ENCODE peak calls at places on chromosomes 4 and X, in six cellular contexts. V is heart left ventricle, I is heart right ventricle, N is Peyer's patch, U is HepG2, Z is uterus. F is an unnamed sample.
A peak's percentile ranks its signal among the peaks of the same experiment; 100 is the strongest.

GRCh38 chrX:118974908-118975671 is 672 bp downstream of the LONRF3 start:
- DNase-seq in V (peak; percentile 59), I (peak; percentile 32), N (peak; percentile 68), U (peak; percentile 27), Z (peak; percentile 30), F (peak; percentile 77)

GRCh38 chr4:150960079-150960478 is 55.0 kb downstream of the LRBA start:
- DNase-seq in V (no peak), I (no peak), N (no peak), U (peak; percentile 35), Z (no peak), F (no peak)

GRCh38 chrX:10017866-10018265 is 50.7 kb downstream of the CLDN34 start:
- DNase-seq in V (no peak), I (no peak), N (peak; percentile 42), U (peak; percentile 81), Z (no peak), F (no peak)

GRCh38 chr4:182297659-182298058 is 54.5 kb downstream of the TENM3 start:
- DNase-seq in V (no peak), I (no peak), N (no peak), U (no peak), Z (no peak), F (no peak)

GRCh38 chr4:38180456-38180855 is 220.3 kb downstream of the PTTG2 start:
- DNase-seq in V (no peak), I (no peak), N (no peak), U (no peak), Z (no peak), F (no peak)

GRCh38 chrX:132775230-132775823 is 183.1 kb downstream of the HS6ST2 start:
- DNase-seq in V (no peak), I (no peak), N (no peak), U (no peak), Z (no peak), F (no peak)

GRCh38 chr4:16627999-16628398 is 270.4 kb downstream of the LDB2 start:
- DNase-seq in V (no peak), I (no peak), N (no peak), U (no peak), Z (no peak), F (no peak)

GRCh38 chr4:11603594-11604194 is 175.0 kb upstream of the HS3ST1 start:
- DNase-seq in V (no peak), I (no peak), N (no peak), U (no peak), Z (no peak), F (no peak)

GRCh38 chr4:40924096-40924792 is 174.5 kb downstream of the NSUN7 start:
- DNase-seq in V (peak; percentile 81), I (peak; percentile 66), N (peak; percentile 84), U (peak; percentile 28), Z (peak; percentile 38), F (peak; percentile 87)

GRCh38 chrX:9770319-9770718 is 4.7 kb upstream of the GPR143 start:
- DNase-seq in V (no peak), I (no peak), N (no peak), U (no peak), Z (no peak), F (no peak)

GRCh38 chr4:78602334-78602733 is 50.8 kb downstream of the ANXA3 start:
- DNase-seq in V (no peak), I (no peak), N (no peak), U (no peak), Z (no peak), F (no peak)

GRCh38 chr4:185535818-185536729 is 767 bp upstream of the PDLIM3 start:
- DNase-seq in V (no peak), I (no peak), N (peak; percentile 56), U (no peak), Z (peak; percentile 57), F (no peak)

GRCh38 chr4:128354205-128354821 is 66.7 kb upstream of the PGRMC2 start:
- DNase-seq in V (no peak), I (peak; percentile 30), N (peak; percentile 51), U (peak; percentile 30), Z (no peak), F (no peak)

GRCh38 chr4:16043820-16044554 is 39.8 kb downstream of the PROM1 start:
- DNase-seq in V (no peak), I (no peak), N (no peak), U (no peak), Z (peak; percentile 29), F (no peak)

GRCh38 chrX:74922922-74923321 is 2.3 kb downstream of the NEXMIF start:
- DNase-seq in V (no peak), I (no peak), N (no peak), U (no peak), Z (no peak), F (no peak)

GRCh38 chrX:74923942-74924448 is 1.3 kb downstream of the NEXMIF start:
- DNase-seq in V (peak; percentile 40), I (peak; percentile 8), N (peak; percentile 46), U (no peak), Z (peak; percentile 28), F (peak; percentile 42)

GRCh38 chrX:74925210-74926088 is at the start of gene NEXMIF:
- DNase-seq in V (peak; percentile 37), I (no peak), N (peak; percentile 48), U (peak; percentile 6), Z (peak; percentile 12), F (peak; percentile 57)

DNA sequence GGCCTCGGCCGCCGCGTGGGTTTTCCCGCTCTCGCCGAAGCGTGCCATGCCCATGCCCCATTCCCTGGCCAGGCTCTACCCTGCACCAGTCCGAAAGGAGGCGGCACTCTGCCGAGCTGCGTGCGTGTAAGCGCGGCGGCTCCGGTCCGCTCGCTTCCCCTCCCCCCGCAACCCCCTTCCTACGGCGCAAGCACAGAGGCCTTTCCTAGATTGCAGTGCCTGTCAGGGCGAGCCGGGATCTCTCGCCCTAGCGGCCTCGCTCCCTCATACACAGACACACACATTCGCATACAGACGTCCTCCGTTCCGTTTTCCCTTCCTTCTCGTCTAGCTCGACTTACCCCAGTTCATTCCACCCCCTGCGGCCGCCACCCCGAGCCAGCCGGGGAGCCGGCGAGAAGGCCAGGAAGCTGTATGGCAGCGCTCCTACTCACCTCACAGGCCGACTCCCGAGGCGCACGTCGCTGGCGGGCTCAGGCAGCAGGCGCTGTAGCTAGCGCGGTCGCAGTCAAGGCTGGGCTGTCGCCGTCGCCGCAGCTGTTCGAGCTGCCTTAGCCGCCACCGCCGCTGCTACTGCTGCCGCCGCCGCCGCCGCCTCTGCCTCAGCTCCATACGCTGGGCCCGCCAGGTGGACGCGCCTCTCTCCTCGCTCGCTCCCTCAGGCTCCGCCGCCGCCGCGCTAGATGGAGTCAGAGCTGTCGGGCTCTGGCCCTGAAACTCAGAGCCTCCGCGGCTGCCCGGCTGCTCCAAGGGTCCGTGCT is 623 bp downstream of the NEXMIF start:
- DNase-seq in V (peak; percentile 57), I (peak; percentile 17), N (peak; percentile 57), U (no peak), Z (peak; percentile 45), F (peak; percentile 74)
- H3K4me3 ChIP-seq in V (peak overlapping the region; percentile 55), I (peak overlapping the region; percentile 53), N (peak overlapping the region; percentile 43), U (peak overlapping the region; percentile 41), Z (peak overlapping the region; percentile 37), F (peak overlapping the region; percentile 53)

GRCh38 chr4:7207791-7208231 is 15.5 kb downstream of the SORCS2 start:
- DNase-seq in V (no peak), I (no peak), N (no peak), U (no peak), Z (peak; percentile 58), F (no peak)

GRCh38 chr4:7210818-7211217 is 18.5 kb downstream of the SORCS2 start:
- DNase-seq in V (no peak), I (no peak), N (no peak), U (no peak), Z (peak; percentile 58), F (no peak)

GRCh38 chr4:7209699-7210098 is 17.4 kb downstream of the SORCS2 start:
- DNase-seq in V (no peak), I (no peak), N (no peak), U (no peak), Z (no peak), F (no peak)

GRCh38 chr4:7206856-7207567 is 14.7 kb downstream of the SORCS2 start:
- DNase-seq in V (peak; percentile 90), I (peak; percentile 85), N (peak; percentile 56), U (no peak), Z (peak; percentile 92), F (peak; percentile 73)

DNA sequence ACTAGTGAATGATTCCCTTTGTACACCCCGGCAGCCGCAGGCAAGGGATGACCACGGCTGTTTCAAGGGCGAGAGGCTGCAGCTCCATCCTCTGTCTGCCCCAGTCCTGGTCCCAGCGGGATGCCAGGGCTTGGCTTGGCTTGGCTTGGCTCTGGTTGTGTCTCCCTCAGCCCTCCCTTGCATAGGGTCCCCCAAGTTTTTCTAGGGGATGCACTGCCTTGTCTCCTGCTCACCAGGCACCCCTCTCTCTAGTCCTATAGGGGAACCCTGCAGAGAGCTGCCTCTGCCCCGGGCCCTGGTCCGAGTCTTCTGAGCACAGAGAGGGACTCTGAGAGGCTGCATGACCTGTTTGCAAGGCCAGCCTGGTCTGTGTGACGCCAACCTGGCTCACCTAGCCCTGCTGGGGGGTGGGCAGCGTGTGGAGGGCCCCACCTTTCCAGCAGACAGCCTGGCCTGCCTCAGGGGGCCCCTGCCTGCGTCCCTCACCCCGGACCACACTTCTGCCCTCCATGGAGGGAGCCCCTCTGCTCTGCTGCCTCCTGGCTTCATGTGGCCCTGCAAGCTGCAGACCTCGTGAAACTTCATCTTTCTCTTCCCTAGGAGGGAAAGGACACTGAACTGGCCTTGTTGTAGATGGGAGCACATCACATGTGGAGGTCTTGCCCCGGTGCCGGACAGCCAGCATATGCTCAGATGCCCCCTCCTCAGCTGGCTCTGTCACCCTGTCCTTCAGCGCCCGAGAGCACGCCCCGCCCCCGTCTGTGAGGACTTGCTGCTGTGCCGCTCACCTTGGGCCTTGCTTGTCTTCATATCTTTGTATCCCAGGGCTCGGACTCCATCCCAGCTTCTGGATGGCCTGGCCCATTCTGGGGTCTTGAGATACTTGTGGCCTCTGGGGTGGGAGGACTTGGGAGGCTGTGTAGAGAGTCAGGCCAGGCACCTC is 16.4 kb downstream of the SORCS2 start:
- DNase-seq in V (no peak), I (no peak), N (no peak), U (no peak), Z (no peak), F (no peak)
- H3K4me1 ChIP-seq in V (peaks cover 20% of the 10 kb centered on the region), I (peaks cover 2% of the 10 kb centered on the region), N (no peaks in the 10 kb centered on the region), U (peaks cover 11% of the 10 kb centered on the region), Z (no peaks in the 10 kb centered on the region), F (no peaks in the 10 kb centered on the region)

DNA sequence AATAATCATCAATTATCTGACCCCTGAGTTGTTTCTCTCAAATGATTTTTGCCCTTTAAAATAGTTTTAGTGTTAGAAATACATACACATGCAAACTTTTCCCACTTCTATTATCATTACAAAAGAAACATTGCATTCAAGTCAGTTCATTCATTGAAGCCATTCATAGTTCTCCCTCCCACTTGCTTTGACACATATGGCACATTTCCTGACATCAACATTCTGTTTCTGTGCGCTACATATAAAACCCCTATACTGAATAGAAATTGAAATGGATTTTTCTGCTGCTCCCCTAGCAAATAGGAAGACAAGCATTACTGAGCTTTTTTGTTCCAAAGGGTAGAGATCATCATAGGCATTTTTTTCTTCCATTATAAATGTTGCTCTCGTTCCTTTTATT is 497.9 kb upstream of the PCDH10 start:
- DNase-seq in V (no peak), I (no peak), N (no peak), U (no peak), Z (no peak), F (no peak)
- TF ChIP-seq CTCF in V (no peak), I (no peak), N (no peak), U (no peak), Z (no peak), F (no peak)

DNA sequence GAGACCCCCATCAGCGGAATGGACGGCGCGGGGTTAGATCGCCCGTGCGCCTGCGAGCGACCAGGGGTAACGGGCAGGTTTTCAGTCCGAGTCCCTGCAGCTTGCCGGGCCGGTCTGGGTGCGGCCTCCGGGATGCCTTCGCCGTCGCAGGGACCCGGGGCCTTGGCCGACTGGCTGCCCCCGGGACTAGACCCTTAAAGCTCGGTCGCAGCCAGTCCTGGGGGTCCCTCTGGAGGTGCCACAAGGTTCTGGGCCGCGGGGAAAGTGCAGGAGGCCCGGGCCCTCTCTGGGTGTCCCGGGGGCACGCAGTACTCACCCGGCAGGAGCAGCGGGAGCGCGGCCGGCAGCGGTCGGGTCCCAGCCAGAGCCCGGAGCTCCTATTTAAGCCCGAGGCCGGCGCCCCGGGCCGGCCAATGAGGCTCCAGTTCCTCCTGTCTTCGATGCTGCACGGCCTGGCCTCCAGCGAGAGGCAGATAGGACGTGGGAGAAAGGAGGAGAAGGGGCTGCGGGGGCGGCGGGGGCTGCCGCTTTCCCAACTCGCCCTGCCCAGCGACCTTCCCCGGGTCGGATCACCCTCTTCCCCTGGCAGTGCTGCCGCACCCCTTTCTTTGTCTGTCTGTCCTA is at the start of gene SPON2:
- DNase-seq in V (peak; percentile 75), I (peak; percentile 56), N (no peak), U (peak; percentile 39), Z (peak; percentile 75), F (no peak)
- H3K4me3 ChIP-seq in V (peak within 1 kb of the TSS; percentile 65), I (peak within 1 kb of the TSS; percentile 59), N (peak within 1 kb of the TSS; percentile 53), U (peak within 1 kb of the TSS; percentile 83), Z (peak within 1 kb of the TSS; percentile 51), F (peak within 1 kb of the TSS; percentile 9)

F was measured in pancreas.